ENCODE peak calls at places on chromosomes 11 and 22, in four cellular contexts. One of them, this sample, is unnamed.

GRCh38 chr22:44026066-44026629 is 2.0 kb downstream of the PARVB start:
- DNase-seq in Peyer's patch: no peak
- DNase-seq in right atrium auricular region: no peak
- DNase-seq in astrocyte of the spinal cord: no peak
- DNase-seq in this sample: no peak

GRCh38 chr11:75954039-75954438 is 139.0 kb downstream of the UVRAG start:
- DNase-seq in right atrium auricular region: no peak
- DNase-seq in astrocyte of the spinal cord: no peak
- DNase-seq in Peyer's patch: no peak
- DNase-seq in this sample: no peak

GRCh38 chr11:118294053-118294452 is 10.5 kb upstream of the CD3E start:
- DNase-seq in right atrium auricular region: no peak
- DNase-seq in astrocyte of the spinal cord: no peak
- DNase-seq in Peyer's patch: no peak
- DNase-seq in this sample: no peak

GRCh38 chr22:44567846-44568493 is 69.9 kb upstream of the RTL6 start:
- DNase-seq in Peyer's patch: no peak
- DNase-seq in right atrium auricular region: no peak
- DNase-seq in astrocyte of the spinal cord: peak
- DNase-seq in this sample: no peak

GRCh38 chr11:73141031-73141308 is 1.1 kb downstream of the FCHSD2 start:
- DNase-seq in Peyer's patch: peak
- DNase-seq in right atrium auricular region: no peak
- DNase-seq in astrocyte of the spinal cord: no peak
- DNase-seq in this sample: no peak

GRCh38 chr22:44685384-44686056 is 16.5 kb upstream of the PRR5 start:
- DNase-seq in right atrium auricular region: no peak
- DNase-seq in astrocyte of the spinal cord: no peak
- DNase-seq in Peyer's patch: peak
- DNase-seq in this sample: peak

GRCh38 chr11:46012185-46012584 is 89.7 kb downstream of the LARGE2 start:
- DNase-seq in Peyer's patch: no peak
- DNase-seq in right atrium auricular region: no peak
- DNase-seq in astrocyte of the spinal cord: no peak
- DNase-seq in this sample: no peak

GRCh38 chr11:71527576-71528210 is 626 bp downstream of the KRTAP5-7 start:
- DNase-seq in Peyer's patch: no peak
- DNase-seq in astrocyte of the spinal cord: no peak
- DNase-seq in right atrium auricular region: peak
- DNase-seq in this sample: no peak

GRCh38 chr22:29503811-29504372 is 23.9 kb downstream of the NEFH start:
- DNase-seq in right atrium auricular region: peak
- DNase-seq in astrocyte of the spinal cord: peak
- DNase-seq in Peyer's patch: no peak
- DNase-seq in this sample: no peak

GRCh38 chr22:33014621-33015020 is 43.6 kb downstream of the SYN3 start:
- DNase-seq in right atrium auricular region: peak
- DNase-seq in astrocyte of the spinal cord: no peak
- DNase-seq in Peyer's patch: peak
- DNase-seq in this sample: no peak

GRCh38 chr11:66419825-66420224 is 1.0 kb upstream of the NPAS4 start:
- DNase-seq in Peyer's patch: no peak
- DNase-seq in right atrium auricular region: no peak
- DNase-seq in astrocyte of the spinal cord: no peak
- DNase-seq in this sample: no peak

GRCh38 chr11:32809313-32809712 is 14.9 kb upstream of the CCDC73 start:
- DNase-seq in astrocyte of the spinal cord: peak
- DNase-seq in Peyer's patch: peak
- DNase-seq in right atrium auricular region: peak
- DNase-seq in this sample: peak

GRCh38 chr22:30556388-30556787 is 9.8 kb upstream of the SEC14L6 start:
- DNase-seq in Peyer's patch: no peak
- DNase-seq in astrocyte of the spinal cord: no peak
- DNase-seq in right atrium auricular region: no peak
- DNase-seq in this sample: no peak
- TF ChIP-seq CTCF in Peyer's patch: no peak
- TF ChIP-seq CTCF in astrocyte of the spinal cord: no peak
- TF ChIP-seq CTCF in right atrium auricular region: no peak
- TF ChIP-seq CTCF in this sample: no peak

DNA sequence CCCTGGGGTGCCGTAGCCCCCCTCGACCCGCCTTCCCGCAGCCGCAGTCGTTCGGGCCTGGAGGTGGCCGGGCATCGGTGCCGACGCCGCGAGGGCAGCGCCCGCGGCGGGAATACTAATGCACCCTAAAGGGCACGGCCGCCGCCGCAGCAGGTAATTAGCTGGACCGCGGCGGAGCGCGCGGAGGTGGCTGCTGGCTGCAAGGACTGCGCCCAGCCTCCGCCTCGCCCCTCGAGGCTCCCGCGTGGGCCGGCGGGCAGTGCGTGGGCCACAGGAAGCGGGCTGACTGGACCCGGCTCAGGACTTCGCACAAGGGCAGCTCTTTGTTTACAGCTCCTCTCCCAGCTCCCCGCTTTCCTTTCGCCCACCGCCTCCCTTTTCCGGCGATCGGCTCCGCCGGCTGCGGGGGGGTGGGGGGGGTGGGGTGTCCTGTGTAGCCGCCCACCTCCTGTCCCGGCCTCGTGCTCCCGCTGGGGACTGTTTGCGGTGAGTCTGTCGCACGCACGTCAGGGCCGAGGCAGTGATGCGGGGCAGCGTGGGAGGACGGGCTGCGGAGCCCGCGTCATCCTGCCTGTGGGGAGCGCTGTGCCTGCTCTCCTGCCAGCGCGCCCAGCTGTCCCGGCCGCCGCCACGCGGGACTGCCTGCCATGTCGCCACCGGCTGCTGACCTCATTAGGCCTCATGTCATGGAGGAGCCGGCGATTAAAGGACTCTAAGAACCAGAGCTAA is 53.2 kb downstream of the GRIK4 start:
- DNase-seq in right atrium auricular region: peak
- DNase-seq in astrocyte of the spinal cord: peak
- DNase-seq in Peyer's patch: peak
- DNase-seq in this sample: no peak
- TF ChIP-seq CTCF in right atrium auricular region: no peak
- TF ChIP-seq CTCF in astrocyte of the spinal cord: peak
- TF ChIP-seq CTCF in Peyer's patch: no peak
- TF ChIP-seq CTCF in this sample: no peak

GRCh38 chr11:2922635-2923034 is 6.6 kb downstream of the PHLDA2 start:
- DNase-seq in Peyer's patch: no peak
- DNase-seq in right atrium auricular region: no peak
- DNase-seq in astrocyte of the spinal cord: no peak
- DNase-seq in this sample: no peak

GRCh38 chr11:2924381-2924780 is 4.8 kb downstream of the PHLDA2 start:
- DNase-seq in astrocyte of the spinal cord: no peak
- DNase-seq in Peyer's patch: no peak
- DNase-seq in right atrium auricular region: no peak
- DNase-seq in this sample: no peak

GRCh38 chr11:2924821-2925675 is 4.2 kb downstream of the PHLDA2 start:
- DNase-seq in Peyer's patch: no peak
- DNase-seq in astrocyte of the spinal cord: no peak
- DNase-seq in right atrium auricular region: no peak
- DNase-seq in this sample: no peak

GRCh38 chr11:2921742-2922493 is 7.3 kb downstream of the PHLDA2 start:
- DNase-seq in Peyer's patch: no peak
- DNase-seq in astrocyte of the spinal cord: no peak
- DNase-seq in right atrium auricular region: no peak
- DNase-seq in this sample: no peak

GRCh38 chr11:2923446-2924375 is 5.5 kb downstream of the PHLDA2 start:
- DNase-seq in right atrium auricular region: no peak
- DNase-seq in astrocyte of the spinal cord: no peak
- DNase-seq in Peyer's patch: no peak
- DNase-seq in this sample: no peak
- TF ChIP-seq CTCF in right atrium auricular region: no peak
- TF ChIP-seq CTCF in astrocyte of the spinal cord: no peak
- TF ChIP-seq CTCF in Peyer's patch: no peak
- TF ChIP-seq CTCF in this sample: no peak

GRCh38 chr11:57322881-57323467 is 1.8 kb downstream of the TNKS1BP1 start:
- DNase-seq in Peyer's patch: no peak
- DNase-seq in right atrium auricular region: no peak
- DNase-seq in astrocyte of the spinal cord: no peak
- DNase-seq in this sample: no peak

GRCh38 chr11:57324154-57324885 is 432 bp downstream of the TNKS1BP1 start:
- DNase-seq in astrocyte of the spinal cord: peak
- DNase-seq in Peyer's patch: no peak
- DNase-seq in right atrium auricular region: no peak
- DNase-seq in this sample: no peak

GRCh38 chr11:57325735-57326048 is 940 bp upstream of the TNKS1BP1 start:
- DNase-seq in Peyer's patch: no peak
- DNase-seq in astrocyte of the spinal cord: no peak
- DNase-seq in right atrium auricular region: peak
- DNase-seq in this sample: no peak

GRCh38 chr11:57323503-57324153 is 1.1 kb downstream of the TNKS1BP1 start:
- DNase-seq in astrocyte of the spinal cord: peak
- DNase-seq in Peyer's patch: no peak
- DNase-seq in right atrium auricular region: no peak
- DNase-seq in this sample: no peak

GRCh38 chr11:57324886-57325734 is at the start of gene TNKS1BP1:
- DNase-seq in astrocyte of the spinal cord: peak
- DNase-seq in Peyer's patch: peak
- DNase-seq in right atrium auricular region: peak
- DNase-seq in this sample: peak
- TF ChIP-seq CTCF in astrocyte of the spinal cord: peak
- TF ChIP-seq CTCF in Peyer's patch: no peak
- TF ChIP-seq CTCF in right atrium auricular region: no peak
- TF ChIP-seq CTCF in this sample: no peak

This sample was measured in CD14-positive monocyte.